ENCODE peak calls at places on chromosome 2, in six cellular contexts. C is BE2C, K is fibroblast of lung, L is RWPE2, G is colonic mucosa, Y is heart right ventricle. W is an unnamed sample.

GRCh38 chr2:18435425-18436037 is 124.9 kb downstream of the RDH14 start:
- DNase-seq in C (peak), K (peak), L (no peak), G (peak), Y (no peak), W (no peak)

GRCh38 chr2:199404841-199405240 is 52.9 kb downstream of the SATB2 start:
- DNase-seq in C (no peak), K (peak), L (no peak), G (no peak), Y (no peak), W (no peak)

GRCh38 chr2:207474871-207475485 is 54.8 kb upstream of the CREB1 start:
- DNase-seq in C (peak), K (peak), L (no peak), G (peak), Y (no peak), W (peak)

GRCh38 chr2:159084395-159085370 is 116.2 kb downstream of the TANC1 start:
- DNase-seq in C (no peak), K (peak), L (no peak), G (no peak), Y (no peak), W (no peak)

GRCh38 chr2:185610301-185610700 is 128.3 kb upstream of the FSIP2 start:
- DNase-seq in C (no peak), K (no peak), L (no peak), G (no peak), Y (no peak), W (no peak)

GRCh38 chr2:197174539-197175094 is 136.0 kb downstream of the ANKRD44 start:
- DNase-seq in C (no peak), K (peak), L (no peak), G (no peak), Y (no peak), W (no peak)

GRCh38 chr2:219628235-219628985 is 980 bp downstream of the SLC4A3 start:
- DNase-seq in C (no peak), K (no peak), L (no peak), G (no peak), Y (no peak), W (no peak)

GRCh38 chr2:23330214-23330613 is 54.8 kb upstream of the KLHL29 start:
- DNase-seq in C (no peak), K (peak), L (no peak), G (no peak), Y (no peak), W (no peak)

GRCh38 chr2:66344087-66344663 is 90.8 kb upstream of the MEIS1 start:
- DNase-seq in C (no peak), K (no peak), L (no peak), G (no peak), Y (no peak), W (no peak)

GRCh38 chr2:74747411-74748080 is 86.4 kb upstream of the HK2 start:
- DNase-seq in C (no peak), K (peak), L (peak), G (no peak), Y (no peak), W (no peak)

GRCh38 chr2:67503066-67503795 is 106.1 kb downstream of the ETAA1 start:
- DNase-seq in C (no peak), K (peak), L (peak), G (no peak), Y (no peak), W (no peak)

GRCh38 chr2:32011566-32011960 is 755 bp upstream of the MEMO1 start:
- DNase-seq in C (no peak), K (no peak), L (no peak), G (no peak), Y (no peak), W (no peak)

GRCh38 chr2:157479081-157480027 is 35.5 kb upstream of the CYTIP start:
- DNase-seq in C (no peak), K (no peak), L (no peak), G (no peak), Y (no peak), W (no peak)

DNA sequence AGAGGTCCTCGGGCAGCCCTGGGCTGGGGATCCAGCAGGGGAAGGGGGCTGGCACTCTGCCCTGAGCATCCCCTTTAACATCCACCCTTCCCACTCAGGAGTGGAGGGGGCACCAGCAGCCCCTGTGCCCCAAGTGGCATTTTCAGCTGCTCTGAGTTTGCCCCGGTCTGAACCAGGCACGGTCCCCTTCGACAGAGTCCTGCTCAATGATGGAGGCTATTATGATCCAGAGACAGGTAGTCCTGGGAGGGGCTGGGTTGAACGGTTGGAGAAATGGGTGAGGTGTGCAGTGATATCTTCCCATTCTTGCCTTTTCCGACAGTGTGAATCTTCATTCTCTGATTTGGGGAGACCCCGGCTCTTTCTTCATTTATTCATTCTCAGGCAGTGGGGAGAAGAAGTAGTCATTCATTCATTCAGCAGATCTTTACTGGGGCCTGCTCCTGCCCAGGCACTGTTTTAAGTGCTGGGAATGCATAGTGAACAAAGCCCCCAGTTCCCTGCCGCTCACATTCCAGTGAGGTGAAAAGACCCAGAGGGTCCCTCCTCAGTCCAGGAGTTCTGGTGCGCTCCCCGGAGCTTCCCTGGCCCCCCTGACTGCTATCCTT is 1.4 kb upstream of the KHK start:
- DNase-seq in C (no peak), K (no peak), L (no peak), G (no peak), Y (no peak), W (no peak)
- TF ChIP-seq CTCF in C (no peak), K (no peak), L (no peak), G (no peak), Y (no peak), W (no peak)

GRCh38 chr2:9374071-9374730 is 49.1 kb downstream of the ITGB1BP1 start:
- DNase-seq in C (no peak), K (no peak), L (no peak), G (no peak), Y (no peak), W (no peak)

GRCh38 chr2:9373047-9373446 is 50.3 kb downstream of the ITGB1BP1 start:
- DNase-seq in C (peak), K (no peak), L (no peak), G (no peak), Y (no peak), W (no peak)

GRCh38 chr2:9370746-9371145 is 52.6 kb downstream of the ITGB1BP1 start:
- DNase-seq in C (no peak), K (no peak), L (no peak), G (no peak), Y (no peak), W (no peak)

GRCh38 chr2:9375857-9376428 is 47.4 kb downstream of the ITGB1BP1 start:
- DNase-seq in C (no peak), K (no peak), L (no peak), G (no peak), Y (no peak), W (no peak)

GRCh38 chr2:9373505-9373904 is 49.8 kb downstream of the ITGB1BP1 start:
- DNase-seq in C (no peak), K (no peak), L (no peak), G (no peak), Y (no peak), W (no peak)
- TF ChIP-seq CTCF in C (no peak), K (no peak), L (no peak), G (no peak), Y (no peak), W (no peak)

GRCh38 chr2:177255227-177255601 is 9.3 kb downstream of the NFE2L2 start:
- DNase-seq in C (no peak), K (no peak), L (no peak), G (no peak), Y (no peak), W (no peak)

GRCh38 chr2:177256026-177256425 is 8.5 kb downstream of the NFE2L2 start:
- DNase-seq in C (no peak), K (no peak), L (no peak), G (no peak), Y (no peak), W (no peak)

GRCh38 chr2:177253704-177254103 is 10.8 kb downstream of the NFE2L2 start:
- DNase-seq in C (no peak), K (no peak), L (no peak), G (no peak), Y (no peak), W (no peak)

GRCh38 chr2:177252808-177253531 is 11.6 kb downstream of the NFE2L2 start:
- DNase-seq in C (no peak), K (no peak), L (no peak), G (no peak), Y (no peak), W (no peak)

DNA sequence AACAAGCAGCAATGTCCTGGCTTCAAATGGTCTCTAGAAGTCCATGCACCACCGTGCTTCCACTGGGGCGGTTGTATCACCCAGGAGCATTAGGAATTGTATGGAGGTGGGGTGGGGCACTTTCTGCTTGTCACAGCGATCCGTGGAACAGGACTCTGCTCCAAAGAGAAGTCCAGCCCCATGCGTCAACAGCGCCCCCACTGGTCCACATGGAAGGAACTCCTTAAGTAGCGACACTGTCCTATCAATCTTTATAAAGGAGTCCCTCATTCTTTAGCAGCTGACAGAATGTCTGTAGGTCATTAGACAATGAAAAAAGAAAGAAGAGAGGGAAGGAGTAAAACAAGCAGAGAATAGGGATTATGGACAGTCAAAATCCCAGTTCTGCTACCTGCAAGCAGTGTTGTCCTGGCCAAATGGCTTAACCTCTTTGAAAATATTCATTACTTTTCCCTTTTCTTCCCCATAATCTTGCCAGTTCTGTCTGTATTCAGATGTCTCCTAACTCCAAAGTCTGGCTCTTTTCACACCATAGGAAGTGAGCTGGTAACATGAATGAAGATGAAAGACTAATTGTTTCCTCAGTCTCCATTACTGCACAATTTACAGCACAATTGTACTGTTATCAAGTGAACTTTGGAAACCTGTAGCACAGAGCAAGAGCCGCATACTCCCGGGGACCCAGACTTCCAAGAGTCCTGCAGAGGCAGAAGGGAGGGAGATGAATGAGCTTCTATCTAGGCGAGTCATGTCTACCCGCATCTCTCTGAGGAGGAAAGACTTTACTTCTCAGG is 9.9 kb downstream of the NFE2L2 start:
- DNase-seq in C (peak), K (no peak), L (no peak), G (peak), Y (peak), W (peak)
- TF ChIP-seq CTCF in C (peak), K (peak), L (peak), G (peak), Y (peak), W (peak)

DNA sequence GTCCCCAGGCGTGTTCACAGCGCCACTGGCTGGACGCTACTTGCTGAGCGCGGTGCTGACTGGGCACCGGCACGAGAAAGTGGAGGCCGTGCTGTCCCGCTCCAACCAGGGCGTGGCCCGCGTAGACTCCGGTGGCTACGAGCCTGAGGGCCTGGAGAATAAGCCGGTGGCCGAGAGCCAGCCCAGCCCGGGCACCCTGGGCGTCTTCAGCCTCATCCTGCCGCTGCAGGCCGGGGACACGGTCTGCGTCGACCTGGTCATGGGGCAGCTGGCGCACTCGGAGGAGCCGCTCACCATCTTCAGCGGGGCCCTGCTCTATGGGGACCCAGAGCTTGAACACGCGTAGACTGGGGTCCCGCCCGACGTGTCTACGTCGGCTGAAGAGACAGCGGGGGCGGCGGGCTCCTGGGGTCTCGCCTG is 892 bp upstream of the KHK start:
- DNase-seq in C (peak), K (peak), L (no peak), G (peak), Y (peak), W (no peak)
- TF ChIP-seq CTCF in C (peak), K (peak), L (no peak), G (peak), Y (peak), W (no peak)

GRCh38 chr2:65070172-65070830 is 14.1 kb downstream of the CEP68 start:
- DNase-seq in C (no peak), K (peak), L (no peak), G (peak), Y (no peak), W (no peak)
- TF ChIP-seq CTCF in C (no peak), K (peak), L (no peak), G (no peak), Y (peak), W (no peak)

DNA sequence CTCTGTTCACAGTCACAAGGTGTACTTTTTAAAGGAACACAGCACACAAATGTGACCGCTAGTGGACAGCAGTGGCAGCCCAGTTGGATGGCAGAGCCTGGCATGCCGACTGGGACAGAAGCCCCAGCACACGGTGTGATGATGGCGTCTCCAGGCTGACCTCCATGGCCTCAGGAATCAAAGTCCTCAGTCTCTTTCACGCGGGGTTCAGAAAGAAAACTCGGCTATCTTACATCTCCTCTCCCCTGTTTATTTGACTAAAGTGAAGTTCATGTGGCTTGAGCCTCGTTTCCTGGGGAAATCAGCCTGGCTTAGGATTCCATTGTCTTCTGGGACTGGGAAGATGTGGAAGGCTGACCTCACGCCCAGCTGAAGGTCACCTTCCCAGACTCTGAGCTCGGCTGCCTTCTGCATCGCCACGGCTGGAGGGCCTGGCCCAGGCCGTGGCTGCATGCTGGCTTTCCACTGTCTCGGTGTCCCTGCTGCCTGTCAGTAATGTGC is 56.1 kb downstream of the ASAP2 start:
- DNase-seq in C (peak), K (peak), L (no peak), G (no peak), Y (peak), W (no peak)
- TF ChIP-seq CTCF in C (no peak), K (no peak), L (no peak), G (no peak), Y (no peak), W (no peak)

GRCh38 chr2:68901561-68901960 is 30.4 kb upstream of the BMP10 start:
- DNase-seq in C (no peak), K (no peak), L (no peak), G (no peak), Y (no peak), W (no peak)

GRCh38 chr2:68900496-68901198 is 29.4 kb upstream of the BMP10 start:
- DNase-seq in C (no peak), K (no peak), L (no peak), G (no peak), Y (no peak), W (no peak)

GRCh38 chr2:68905116-68905515 is 33.9 kb upstream of the BMP10 start:
- DNase-seq in C (no peak), K (peak), L (no peak), G (no peak), Y (no peak), W (no peak)

DNA sequence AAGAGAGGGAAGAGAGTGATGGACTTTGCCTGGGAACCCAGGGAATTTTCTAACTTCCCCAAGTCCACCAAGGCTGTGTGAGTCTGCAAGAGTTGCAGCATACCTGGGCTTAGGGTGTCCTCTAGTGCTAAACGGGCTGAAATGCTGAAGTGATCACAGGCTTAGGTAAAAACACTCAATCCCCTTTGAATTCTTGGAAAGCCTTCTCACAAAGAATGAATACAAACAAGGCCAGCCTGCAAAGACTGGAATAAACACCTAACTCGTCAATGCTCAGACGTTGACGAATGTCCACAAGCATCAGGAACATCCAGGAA is 30.0 kb upstream of the BMP10 start:
- DNase-seq in C (no peak), K (peak), L (no peak), G (no peak), Y (no peak), W (no peak)
- TF ChIP-seq CTCF in C (no peak), K (peak), L (no peak), G (no peak), Y (no peak), W (no peak)

DNA sequence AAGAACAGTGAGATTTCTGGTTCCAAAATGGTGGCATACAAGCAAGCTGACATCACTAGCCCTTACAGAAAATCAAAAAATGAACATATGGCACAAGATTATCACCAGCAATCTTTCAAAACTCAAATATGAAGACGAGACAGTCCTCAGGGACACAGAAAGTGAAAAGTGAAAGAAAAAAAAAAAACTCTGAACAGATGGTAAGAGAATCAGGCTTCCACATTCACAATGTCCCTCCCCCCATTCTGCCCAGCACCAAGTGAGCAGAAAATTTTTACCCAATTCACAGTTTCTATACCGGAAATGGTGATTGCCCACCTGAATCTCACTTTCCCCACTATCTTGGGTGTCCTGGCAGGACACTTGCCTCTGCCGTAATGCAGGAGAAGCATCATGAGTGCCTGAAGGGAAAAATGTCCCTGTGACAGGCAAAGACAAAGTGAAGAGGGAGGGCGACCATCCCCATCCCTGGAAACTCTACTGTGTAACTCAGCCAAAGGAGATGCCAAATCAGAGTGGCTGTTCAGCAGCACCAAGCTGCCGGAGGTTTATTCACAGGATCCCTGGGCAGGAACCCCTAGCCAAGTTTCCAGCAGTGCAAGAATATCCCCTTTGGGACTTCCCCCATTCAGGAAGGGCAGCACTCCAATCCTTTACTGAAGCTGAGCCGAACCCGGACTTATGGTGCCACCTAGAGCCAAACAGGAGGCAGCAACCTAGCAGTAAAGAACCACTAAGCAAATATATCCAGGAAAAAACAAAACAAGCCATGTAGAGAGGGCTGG is 312.2 kb downstream of the LRATD1 start:
- DNase-seq in C (peak), K (peak), L (no peak), G (no peak), Y (no peak), W (no peak)
- TF ChIP-seq CTCF in C (peak), K (peak), L (peak), G (no peak), Y (no peak), W (no peak)

DNA sequence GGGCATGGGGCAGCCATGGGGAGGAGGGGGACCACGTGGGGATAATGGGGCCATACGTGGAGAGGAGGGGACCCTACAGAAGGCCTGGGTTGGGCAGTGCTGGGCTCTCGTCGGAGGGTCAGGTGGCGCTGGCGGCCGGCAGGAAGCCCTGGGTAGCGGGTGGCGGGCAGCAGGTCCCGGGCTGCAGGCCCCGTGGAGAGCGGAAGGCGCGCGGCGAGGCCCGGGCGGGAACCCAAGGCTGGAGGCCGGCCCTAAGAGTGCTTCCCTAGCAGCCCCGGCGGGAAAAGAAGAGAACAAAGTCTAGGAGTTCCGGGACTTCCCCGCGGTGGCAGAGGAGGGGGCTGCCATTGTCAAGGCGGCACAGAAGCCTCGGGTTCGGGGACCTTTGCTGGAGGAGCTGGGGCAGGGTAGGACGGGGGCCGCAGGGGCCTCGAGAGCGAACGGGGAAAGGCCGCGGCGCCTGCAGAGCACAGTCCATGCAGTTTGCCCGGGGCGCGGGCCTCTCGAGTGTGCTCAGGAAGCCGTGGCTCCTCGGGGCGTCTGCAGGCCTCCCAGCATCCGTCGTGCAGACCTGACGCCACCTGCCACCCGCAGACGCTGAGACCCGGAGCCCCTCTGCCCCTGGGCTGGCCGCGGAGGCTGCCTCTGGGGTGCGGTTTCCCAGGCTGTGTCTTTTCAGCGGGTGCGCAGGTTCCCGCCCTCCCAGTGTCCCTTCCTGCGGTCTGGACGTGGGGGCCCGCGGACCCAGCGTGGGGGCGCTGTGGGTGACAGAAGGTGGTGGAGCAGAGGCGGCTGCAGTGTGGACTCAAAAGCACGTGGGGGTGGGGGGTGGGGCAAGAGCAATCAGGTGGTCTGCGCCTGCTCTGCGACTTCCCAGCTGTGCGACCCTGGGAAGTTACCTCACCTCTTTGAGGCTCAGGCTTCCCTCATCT is 19.4 kb upstream of the NCL start:
- DNase-seq in C (peak), K (no peak), L (no peak), G (no peak), Y (peak), W (no peak)
- TF ChIP-seq CTCF in C (no peak), K (no peak), L (no peak), G (no peak), Y (no peak), W (no peak)